ENCODE peak calls at places on chromosomes 1 and 21, in eight cellular contexts. J is gastrocnemius medialis, R is fibroblast of villous mesenchyme, M is psoas muscle, O is fibroblast of lung, F is AG04450, T is pancreas, B is lung. A is an unnamed sample.

GRCh38 chr1:110011527-110012041 is 22.8 kb upstream of the STRIP1 start:
- DNase-seq in T (no peak), F (peak), R (peak), M (no peak), B (no peak), J (peak), O (peak), A (peak)

GRCh38 chr1:40766560-40766959 is 17.0 kb upstream of the KCNQ4 start:
- DNase-seq in O (no peak), T (no peak), B (no peak), F (no peak), R (no peak), J (no peak), M (no peak), A (no peak)

GRCh38 chr1:53061859-53062714 is at the start of gene PODN:
- DNase-seq in T (no peak), O (peak), F (no peak), M (peak), R (peak), J (no peak), B (no peak), A (peak)

GRCh38 chr21:42287193-42288083 is 27.8 kb downstream of the TFF3 start:
- DNase-seq in M (no peak), T (no peak), J (no peak), F (no peak), R (no peak), O (peak), B (no peak), A (no peak)

GRCh38 chr1:181423301-181423918 is 59.9 kb upstream of the CACNA1E start:
- DNase-seq in O (peak), T (peak), B (no peak), J (no peak), M (no peak), F (no peak), R (peak), A (peak)

GRCh38 chr1:67589519-67590233 is 95.3 kb upstream of the GADD45A start:
- DNase-seq in R (no peak), T (no peak), J (no peak), O (no peak), B (no peak), F (no peak), M (no peak), A (no peak)

GRCh38 chr1:185595835-185596667 is 138.1 kb upstream of the HMCN1 start:
- DNase-seq in O (peak), J (no peak), B (peak), M (no peak), F (peak), R (peak), T (peak), A (peak)

GRCh38 chr1:62528015-62528414 is 69.3 kb upstream of the ANGPTL3 start:
- DNase-seq in T (peak), J (no peak), M (no peak), O (no peak), R (no peak), F (no peak), B (no peak), A (no peak)

GRCh38 chr1:237736372-237737029 is 154.2 kb downstream of the ZP4 start:
- DNase-seq in R (peak), J (no peak), M (no peak), T (no peak), F (no peak), B (no peak), O (no peak), A (peak)

GRCh38 chr1:163928649-163929048 is 606.9 kb downstream of the NUF2 start:
- DNase-seq in M (no peak), O (no peak), F (no peak), R (no peak), J (no peak), B (no peak), T (no peak), A (peak)

GRCh38 chr1:162020145-162020544 is 3.5 kb downstream of the OLFML2B start:
- DNase-seq in F (no peak), J (no peak), O (peak), B (no peak), R (no peak), T (no peak), M (no peak), A (no peak)

GRCh38 chr1:53681647-53682368 is 57.2 kb downstream of the GLIS1 start:
- DNase-seq in B (peak), F (no peak), T (peak), J (peak), O (peak), R (no peak), M (peak), A (peak)

GRCh38 chr1:23496490-23497181 is 12.7 kb upstream of the ASAP3 start:
- DNase-seq in R (no peak), B (no peak), F (no peak), O (no peak), T (no peak), J (no peak), M (no peak), A (no peak)

GRCh38 chr1:36696261-36696940 is 213.7 kb upstream of the CSF3R start:
- DNase-seq in F (no peak), J (no peak), O (no peak), M (no peak), T (no peak), B (no peak), R (no peak), A (no peak)

GRCh38 chr1:233614173-233614742 is 352 bp downstream of the KCNK1 start:
- DNase-seq in R (peak), M (peak), B (no peak), T (peak), O (peak), F (no peak), J (no peak), A (peak)

GRCh38 chr21:46096596-46096981 is 1.3 kb upstream of the COL6A2 start:
- DNase-seq in O (no peak), M (peak), B (no peak), R (no peak), J (peak), T (no peak), F (no peak), A (no peak)

GRCh38 chr1:16164821-16165364 is 9.0 kb upstream of the EPHA2 start:
- DNase-seq in T (no peak), B (no peak), R (no peak), F (no peak), O (no peak), J (no peak), M (no peak), A (no peak)

GRCh38 chr21:41477641-41478318 is 30.2 kb downstream of the TMPRSS2 start:
- DNase-seq in T (peak), B (no peak), J (no peak), R (no peak), M (no peak), O (peak), F (no peak), A (no peak)

GRCh38 chr1:26761217-26761616 is 26.5 kb upstream of the PIGV start:
- DNase-seq in O (no peak), M (no peak), B (no peak), F (no peak), J (no peak), R (no peak), T (no peak), A (no peak)

GRCh38 chr1:20476260-20477038 is 9.6 kb downstream of the CAMK2N1 start:
- DNase-seq in M (no peak), J (no peak), F (no peak), T (peak), B (no peak), R (peak), O (peak), A (no peak)

GRCh38 chr1:115833806-115834205 is 7.1 kb downstream of the NHLH2 start:
- DNase-seq in R (no peak), J (no peak), F (no peak), M (no peak), T (no peak), B (no peak), O (no peak), A (peak)

GRCh38 chr1:159889202-159889601 is 10.8 kb downstream of the CFAP45 start:
- DNase-seq in M (no peak), R (no peak), J (no peak), F (no peak), O (no peak), T (no peak), B (no peak), A (no peak)

GRCh38 chr1:47611992-47612391 is 174.1 kb downstream of the FOXD2 start:
- DNase-seq in F (no peak), B (no peak), O (no peak), M (no peak), T (no peak), J (no peak), R (no peak), A (no peak)

GRCh38 chr1:219310181-219310728 is 136.6 kb downstream of the LYPLAL1 start:
- DNase-seq in B (no peak), R (no peak), J (no peak), T (no peak), O (peak), F (no peak), M (no peak), A (no peak)

GRCh38 chr1:110155878-110156522 is 5.7 kb downstream of the SLC6A17 start:
- DNase-seq in T (peak), B (peak), R (peak), J (no peak), M (peak), O (peak), F (peak), A (peak)

GRCh38 chr1:121458291-121459048 is 273.7 kb downstream of the SRGAP2C start:
- DNase-seq in M (no peak), F (no peak), T (no peak), B (no peak), O (no peak), J (no peak), R (peak), A (no peak)

GRCh38 chr1:192401832-192402231 is 85.0 kb downstream of the RGS21 start:
- DNase-seq in R (peak), T (no peak), M (no peak), B (no peak), F (peak), O (peak), J (no peak), A (no peak)

GRCh38 chr1:182249201-182249676 is 142.4 kb downstream of the GLUL start:
- DNase-seq in R (no peak), J (no peak), O (no peak), M (no peak), F (no peak), T (no peak), B (peak), A (no peak)

GRCh38 chr1:174726167-174726879 is 273.4 kb upstream of the CACYBP start:
- DNase-seq in R (peak), F (peak), J (no peak), O (peak), M (no peak), B (no peak), T (no peak), A (peak)

GRCh38 chr1:234851450-234852438 is 241.8 kb upstream of the IRF2BP2 start:
- DNase-seq in F (no peak), O (peak), R (no peak), B (no peak), J (no peak), M (no peak), T (no peak), A (no peak)

GRCh38 chr1:3749512-3749911 is 2.7 kb upstream of the CCDC27 start:
- DNase-seq in T (no peak), F (no peak), J (no peak), R (no peak), B (no peak), O (no peak), M (no peak), A (no peak)

GRCh38 chr1:21906173-21907078 is 30.7 kb downstream of the HSPG2 start:
- DNase-seq in F (no peak), M (peak), R (peak), O (no peak), T (no peak), B (no peak), J (peak), A (no peak)

GRCh38 chr1:157369808-157370521 is 182.3 kb downstream of the FCRL5 start:
- DNase-seq in M (no peak), O (peak), B (no peak), J (no peak), T (peak), F (peak), R (peak), A (peak)

GRCh38 chr1:17573518-17574041 is 34.1 kb downstream of the ARHGEF10L start:
- DNase-seq in T (peak), R (no peak), J (no peak), F (no peak), M (no peak), B (no peak), O (no peak), A (no peak)

GRCh38 chr1:75058424-75058823 is 75.8 kb upstream of the LHX8 start:
- DNase-seq in R (no peak), J (no peak), F (no peak), O (no peak), B (no peak), M (no peak), T (no peak), A (no peak)

DNA sequence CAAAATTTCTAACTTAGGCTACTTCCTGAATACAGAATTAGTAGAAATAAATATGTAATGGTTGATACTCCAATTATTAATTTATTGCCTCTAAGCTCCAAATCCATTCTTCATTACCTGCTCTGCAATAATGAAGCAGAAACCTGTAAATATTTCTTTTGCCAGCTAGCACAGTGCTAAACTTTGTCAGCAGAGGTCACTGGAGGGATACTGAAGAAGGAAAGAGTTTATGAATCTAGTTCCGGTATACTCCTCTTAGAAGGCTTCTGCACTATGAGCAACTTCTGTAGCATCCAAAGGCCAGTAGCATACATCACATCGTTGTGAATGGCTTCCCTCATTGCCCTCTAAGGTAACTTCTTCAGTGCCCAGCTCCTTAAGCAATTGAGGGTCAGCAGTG is 81.0 kb upstream of the LHX8 start:
- DNase-seq in B (no peak), O (no peak), T (no peak), J (no peak), M (no peak), R (no peak), F (no peak), A (no peak)
- TF ChIP-seq CTCF in B (no peak), O (no peak), T (no peak), J (no peak), M (no peak), R (no peak), F (no peak), A (peak)

GRCh38 chr1:33097762-33098161 is 16.8 kb downstream of the AZIN2 start:
- DNase-seq in O (no peak), J (no peak), M (no peak), T (no peak), F (no peak), R (no peak), B (no peak), A (no peak)

GRCh38 chr1:33098371-33098770 is 17.4 kb downstream of the AZIN2 start:
- DNase-seq in T (no peak), O (peak), B (no peak), J (no peak), M (no peak), F (no peak), R (peak), A (no peak)

GRCh38 chr1:33096358-33097005 is 15.5 kb downstream of the AZIN2 start:
- DNase-seq in J (no peak), B (no peak), F (peak), R (peak), M (no peak), T (no peak), O (peak), A (no peak)

GRCh38 chr1:33097137-33097611 is 16.2 kb downstream of the AZIN2 start:
- DNase-seq in M (no peak), T (no peak), J (no peak), R (peak), F (no peak), B (no peak), O (peak), A (no peak)

GRCh38 chr1:33099290-33100118 is 18.6 kb downstream of the AZIN2 start:
- DNase-seq in M (peak), B (peak), O (peak), T (no peak), R (peak), J (peak), F (peak), A (peak)
- TF ChIP-seq CTCF in M (no peak), B (no peak), O (peak), T (no peak), R (peak), J (no peak), F (peak), A (no peak)

GRCh38 chr1:155070721-155071556 is 7.4 kb downstream of the EFNA4 start:
- DNase-seq in M (peak), F (no peak), T (peak), J (peak), R (peak), B (peak), O (peak), A (peak)
- TF ChIP-seq CTCF in M (peak), F (peak), T (peak), J (peak), R (peak), B (no peak), O (no peak), A (no peak)

DNA sequence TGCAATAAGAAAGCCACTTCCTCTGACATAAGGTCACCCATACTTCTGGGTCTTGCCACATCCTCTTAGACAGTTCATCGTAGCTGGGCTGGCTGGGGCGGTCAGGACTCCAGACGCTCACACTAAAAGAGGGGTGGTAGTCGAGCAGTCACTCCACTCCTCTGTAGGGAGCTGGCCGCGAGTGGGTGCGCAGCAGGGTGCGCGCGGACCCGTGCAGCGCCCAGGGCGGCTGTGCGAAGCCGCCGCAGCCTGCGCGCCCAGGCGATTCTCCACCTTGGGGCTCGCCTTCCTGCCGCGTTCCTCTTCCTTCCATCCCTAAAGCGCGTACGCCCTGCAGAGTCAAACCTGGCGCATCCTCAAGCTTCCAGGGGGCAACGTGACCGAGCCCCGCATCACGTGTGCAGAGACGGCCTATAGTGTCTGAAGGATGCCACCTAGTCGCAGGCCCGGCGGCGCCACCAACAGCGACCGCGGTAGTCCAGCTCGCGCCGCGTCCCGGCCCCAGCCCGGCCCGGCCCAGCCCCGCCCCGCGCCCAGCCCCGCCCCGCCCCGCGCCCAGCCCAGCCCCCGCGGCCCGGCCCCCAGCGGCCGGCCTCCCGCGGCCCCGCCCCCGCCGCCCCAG is 360 bp upstream of the PRDX6 start:
- DNase-seq in M (peak), F (no peak), T (peak), B (peak), R (peak), O (peak), J (peak), A (peak)
- TF ChIP-seq CTCF in M (no peak), F (no peak), T (no peak), B (no peak), R (no peak), O (no peak), J (no peak), A (no peak)

DNA sequence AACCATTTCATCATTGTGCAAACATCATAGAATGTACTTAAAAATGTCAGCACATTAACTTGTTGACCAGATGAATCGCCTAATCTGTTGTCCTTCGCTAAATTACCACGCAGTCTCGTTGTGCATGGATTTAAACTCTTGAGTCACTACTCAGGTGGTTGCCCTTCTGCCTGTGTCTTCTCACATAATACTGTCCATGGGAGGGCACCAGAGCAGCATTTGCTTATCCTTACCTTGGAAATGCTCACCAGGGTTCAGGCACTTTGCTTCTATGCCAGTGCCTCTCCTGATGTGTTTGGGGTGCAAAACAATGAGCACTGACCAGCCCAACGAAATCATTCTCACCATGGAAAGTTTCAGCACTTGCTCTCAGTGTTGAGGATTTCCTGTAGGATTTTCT is 559.9 kb downstream of the RWDD3 start:
- DNase-seq in T (no peak), B (no peak), R (no peak), F (no peak), J (no peak), O (no peak), M (no peak), A (peak)
- TF ChIP-seq CTCF in T (no peak), B (no peak), R (no peak), F (peak), J (no peak), O (no peak), M (no peak), A (peak)

GRCh38 chr1:8435569-8436071 is 117.7 kb downstream of the SLC45A1 start:
- DNase-seq in M (no peak), F (no peak), B (no peak), R (no peak), O (no peak), T (no peak), J (peak), A (no peak)

GRCh38 chr1:8437286-8437685 is 119.4 kb downstream of the SLC45A1 start:
- DNase-seq in M (no peak), O (no peak), J (no peak), B (no peak), T (no peak), R (no peak), F (no peak), A (no peak)

GRCh38 chr1:8438449-8438848 is 120.5 kb downstream of the SLC45A1 start:
- DNase-seq in O (no peak), T (no peak), R (no peak), F (no peak), M (no peak), J (no peak), B (no peak), A (no peak)

GRCh38 chr1:8441466-8441865 is 123.6 kb downstream of the SLC45A1 start:
- DNase-seq in R (no peak), O (no peak), B (no peak), T (no peak), J (no peak), M (no peak), F (no peak), A (no peak)

GRCh38 chr1:8439015-8439702 is 121.2 kb downstream of the SLC45A1 start:
- DNase-seq in T (peak), B (peak), M (peak), J (peak), R (peak), F (peak), O (peak), A (peak)
- TF ChIP-seq CTCF in T (no peak), B (no peak), M (no peak), J (peak), R (peak), F (no peak), O (no peak), A (no peak)

GRCh38 chr21:23160914-23161313 is 2162.7 kb downstream of the NCAM2 start:
- DNase-seq in R (no peak), T (no peak), O (no peak), B (no peak), J (no peak), M (no peak), F (no peak), A (peak)
- TF ChIP-seq CTCF in R (no peak), T (no peak), O (no peak), B (no peak), J (no peak), M (no peak), F (no peak), A (peak)